ENCODE peak calls at places on chromosomes 11 and 22, in five cellular contexts. One of them, this sample, is unnamed.

GRCh38 chr11:76691655-76692054 is 21.1 kb upstream of the LRRC32 start:
- DNase-seq in hepatocyte: no peak
- DNase-seq in keratinocyte: no peak
- DNase-seq in fibroblast of lung: no peak
- DNase-seq in mammary epithelial cell: no peak
- DNase-seq in this sample: no peak

GRCh38 chr11:115707180-115707905 is 203.1 kb upstream of the CADM1 start:
- DNase-seq in hepatocyte: no peak
- DNase-seq in keratinocyte: no peak
- DNase-seq in fibroblast of lung: no peak
- DNase-seq in mammary epithelial cell: no peak
- DNase-seq in this sample: no peak

GRCh38 chr11:120759046-120759445 is 247.5 kb downstream of the GRIK4 start:
- DNase-seq in hepatocyte: no peak
- DNase-seq in keratinocyte: no peak
- DNase-seq in fibroblast of lung: no peak
- DNase-seq in mammary epithelial cell: no peak
- DNase-seq in this sample: no peak

GRCh38 chr11:111438846-111439520 is 59.9 kb upstream of the POU2AF1 start:
- DNase-seq in hepatocyte: no peak
- DNase-seq in keratinocyte: no peak
- DNase-seq in fibroblast of lung: no peak
- DNase-seq in mammary epithelial cell: no peak
- DNase-seq in this sample: no peak

GRCh38 chr22:30832407-30832987 is 136.1 kb downstream of the MORC2 start:
- DNase-seq in hepatocyte: no peak
- DNase-seq in keratinocyte: no peak
- DNase-seq in fibroblast of lung: no peak
- DNase-seq in mammary epithelial cell: no peak
- DNase-seq in this sample: peak; percentile 52

GRCh38 chr11:111494040-111494439 is 18.1 kb downstream of the BTG4 start:
- DNase-seq in hepatocyte: no peak
- DNase-seq in keratinocyte: no peak
- DNase-seq in fibroblast of lung: no peak
- DNase-seq in mammary epithelial cell: no peak
- DNase-seq in this sample: no peak

GRCh38 chr11:115488945-115489344 is 15.3 kb downstream of the CADM1 start:
- DNase-seq in hepatocyte: peak; percentile 67
- DNase-seq in keratinocyte: no peak
- DNase-seq in fibroblast of lung: peak; percentile 39
- DNase-seq in mammary epithelial cell: peak; percentile 56
- DNase-seq in this sample: no peak

GRCh38 chr22:19871845-19872778 is 17.4 kb upstream of the GNB1L start:
- DNase-seq in hepatocyte: no peak
- DNase-seq in keratinocyte: no peak
- DNase-seq in fibroblast of lung: no peak
- DNase-seq in mammary epithelial cell: no peak
- DNase-seq in this sample: no peak

GRCh38 chr22:18987765-18988164 is 51.7 kb upstream of the PRODH start:
- DNase-seq in hepatocyte: peak; percentile 42
- DNase-seq in keratinocyte: no peak
- DNase-seq in fibroblast of lung: peak; percentile 6
- DNase-seq in mammary epithelial cell: no peak
- DNase-seq in this sample: no peak

GRCh38 chr22:19039796-19040580 is 82.2 kb downstream of the DGCR2 start:
- DNase-seq in hepatocyte: no peak
- DNase-seq in keratinocyte: no peak
- DNase-seq in fibroblast of lung: no peak
- DNase-seq in mammary epithelial cell: no peak
- DNase-seq in this sample: no peak

GRCh38 chr22:49788492-49788891 is 39.2 kb downstream of the BRD1 start:
- DNase-seq in hepatocyte: no peak
- DNase-seq in keratinocyte: no peak
- DNase-seq in fibroblast of lung: peak; percentile 21
- DNase-seq in mammary epithelial cell: no peak
- DNase-seq in this sample: no peak

GRCh38 chr11:104078995-104079394 is 42.6 kb downstream of the DDI1 start:
- DNase-seq in hepatocyte: no peak
- DNase-seq in keratinocyte: no peak
- DNase-seq in fibroblast of lung: no peak
- DNase-seq in mammary epithelial cell: peak; percentile 29
- DNase-seq in this sample: no peak

GRCh38 chr11:59944761-59945160 is 6.5 kb downstream of the OOSP1 start:
- DNase-seq in hepatocyte: no peak
- DNase-seq in keratinocyte: no peak
- DNase-seq in fibroblast of lung: no peak
- DNase-seq in mammary epithelial cell: no peak
- DNase-seq in this sample: no peak

GRCh38 chr11:96204721-96205459 is 138.1 kb downstream of the MAML2 start:
- DNase-seq in hepatocyte: no peak
- DNase-seq in keratinocyte: no peak
- DNase-seq in fibroblast of lung: no peak
- DNase-seq in mammary epithelial cell: no peak
- DNase-seq in this sample: no peak

GRCh38 chr11:129785383-129786111 is 30.1 kb upstream of the TMEM45B start:
- DNase-seq in hepatocyte: no peak
- DNase-seq in keratinocyte: no peak
- DNase-seq in fibroblast of lung: peak; percentile 14
- DNase-seq in mammary epithelial cell: peak; percentile 31
- DNase-seq in this sample: no peak

GRCh38 chr11:45305874-45306623 is 19.9 kb upstream of the SYT13 start:
- DNase-seq in hepatocyte: no peak
- DNase-seq in keratinocyte: no peak
- DNase-seq in fibroblast of lung: no peak
- DNase-seq in mammary epithelial cell: no peak
- DNase-seq in this sample: no peak

GRCh38 chr22:44331881-44332714 is 19.3 kb upstream of the SHISAL1 start:
- DNase-seq in hepatocyte: peak; percentile 69
- DNase-seq in keratinocyte: no peak
- DNase-seq in fibroblast of lung: peak; percentile 17
- DNase-seq in mammary epithelial cell: no peak
- DNase-seq in this sample: no peak

GRCh38 chr11:91795139-91795887 is 429.3 kb upstream of the FAT3 start:
- DNase-seq in hepatocyte: no peak
- DNase-seq in keratinocyte: no peak
- DNase-seq in fibroblast of lung: peak; percentile 61
- DNase-seq in mammary epithelial cell: no peak
- DNase-seq in this sample: no peak

GRCh38 chr22:28027453-28028448 is 108.7 kb upstream of the PITPNB start:
- DNase-seq in hepatocyte: no peak
- DNase-seq in keratinocyte: no peak
- DNase-seq in fibroblast of lung: peak; percentile 44
- DNase-seq in mammary epithelial cell: no peak
- DNase-seq in this sample: no peak

GRCh38 chr11:64253481-64253880 is 2.2 kb downstream of the PLCB3 start:
- DNase-seq in hepatocyte: no peak
- DNase-seq in keratinocyte: no peak
- DNase-seq in fibroblast of lung: no peak
- DNase-seq in mammary epithelial cell: no peak
- DNase-seq in this sample: no peak

GRCh38 chr11:72239296-72239848 is 4.6 kb downstream of the PHOX2A start:
- DNase-seq in hepatocyte: peak; percentile 64
- DNase-seq in keratinocyte: no peak
- DNase-seq in fibroblast of lung: peak; percentile 47
- DNase-seq in mammary epithelial cell: no peak
- DNase-seq in this sample: no peak

GRCh38 chr11:70885721-70886305 is 366.6 kb downstream of the SHANK2 start:
- DNase-seq in hepatocyte: no peak
- DNase-seq in keratinocyte: no peak
- DNase-seq in fibroblast of lung: no peak
- DNase-seq in mammary epithelial cell: no peak
- DNase-seq in this sample: no peak
- H3K9me3 ChIP-seq in hepatocyte: no peaks in the 10 kb centered on the region
- H3K9me3 ChIP-seq in keratinocyte: peaks cover 13% of the 10 kb centered on the region
- H3K9me3 ChIP-seq in fibroblast of lung: no peaks in the 10 kb centered on the region
- H3K9me3 ChIP-seq in mammary epithelial cell: no peaks in the 10 kb centered on the region
- H3K9me3 ChIP-seq in this sample: no peaks in the 10 kb centered on the region

GRCh38 chr11:46391578-46392420 is at the start of gene CHRM4:
- DNase-seq in hepatocyte: peak; percentile 76
- DNase-seq in keratinocyte: no peak
- DNase-seq in fibroblast of lung: peak; percentile 24
- DNase-seq in mammary epithelial cell: peak; percentile 26
- DNase-seq in this sample: peak; percentile 58
- H3K4me1 ChIP-seq in hepatocyte: peaks cover 23% of the 10 kb centered on the region
- H3K4me1 ChIP-seq in keratinocyte: peaks cover 15% of the 10 kb centered on the region
- H3K4me1 ChIP-seq in fibroblast of lung: peaks cover 5% of the 10 kb centered on the region
- H3K4me1 ChIP-seq in mammary epithelial cell: peaks cover 27% of the 10 kb centered on the region
- H3K4me1 ChIP-seq in this sample: peaks cover 9% of the 10 kb centered on the region

DNA sequence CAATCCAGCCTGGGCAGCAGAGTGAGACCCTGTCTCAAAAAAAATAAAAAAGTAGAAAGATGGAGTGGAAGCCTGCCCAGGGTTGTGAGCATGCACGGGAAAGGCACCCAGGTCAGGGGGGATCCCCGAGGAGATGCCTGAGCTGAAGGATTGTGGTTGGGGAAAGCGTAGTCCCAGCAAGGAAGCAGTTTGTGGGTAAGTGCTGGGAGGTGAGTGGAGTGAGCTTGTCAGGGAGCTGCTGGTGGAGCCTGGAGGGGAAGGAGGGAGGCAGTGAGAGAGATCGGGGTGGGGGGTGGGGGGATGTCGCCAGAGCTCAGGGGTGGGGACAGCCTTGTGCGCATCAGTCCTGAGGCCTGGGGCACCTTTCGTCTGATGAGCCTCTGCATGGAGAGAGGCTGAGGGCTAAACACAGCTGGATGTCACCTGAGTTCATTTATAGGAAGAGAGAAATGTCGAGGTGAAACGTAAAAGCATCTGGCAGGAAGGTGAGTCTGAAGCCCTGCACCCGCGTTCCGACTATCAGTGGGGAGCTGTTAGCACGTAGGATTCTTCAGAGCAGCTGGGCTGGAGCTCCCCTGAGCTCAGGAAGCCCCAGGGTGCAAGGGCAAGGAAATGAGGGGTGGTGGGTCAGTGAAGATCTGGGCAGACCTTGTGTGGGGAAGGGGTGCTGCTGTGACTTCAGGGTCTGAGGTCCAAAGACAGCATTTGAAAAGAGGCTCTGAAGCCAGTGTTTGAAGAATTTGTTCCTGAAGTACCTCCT is 10.2 kb downstream of the TMEM121B start:
- DNase-seq in hepatocyte: no peak
- DNase-seq in keratinocyte: no peak
- DNase-seq in fibroblast of lung: no peak
- DNase-seq in mammary epithelial cell: no peak
- DNase-seq in this sample: no peak
- H3K79me2 ChIP-seq in hepatocyte: no peaks in the 10 kb centered on the region
- H3K79me2 ChIP-seq in keratinocyte: no peaks in the 10 kb centered on the region
- H3K79me2 ChIP-seq in fibroblast of lung: no peaks in the 10 kb centered on the region
- H3K79me2 ChIP-seq in mammary epithelial cell: no peaks in the 10 kb centered on the region
- H3K79me2 ChIP-seq in this sample: no peaks in the 10 kb centered on the region

GRCh38 chr11:109698237-109698636 is 276.2 kb downstream of the C11orf87 start:
- DNase-seq in hepatocyte: no peak
- DNase-seq in keratinocyte: no peak
- DNase-seq in fibroblast of lung: no peak
- DNase-seq in mammary epithelial cell: no peak
- DNase-seq in this sample: no peak
- H3K9me3 ChIP-seq in hepatocyte: no peaks in the 10 kb centered on the region
- H3K9me3 ChIP-seq in keratinocyte: peaks cover 7% of the 10 kb centered on the region
- H3K9me3 ChIP-seq in fibroblast of lung: no peaks in the 10 kb centered on the region
- H3K9me3 ChIP-seq in mammary epithelial cell: peaks cover 5% of the 10 kb centered on the region
- H3K9me3 ChIP-seq in this sample: no peaks in the 10 kb centered on the region

GRCh38 chr11:6606471-6607189 is 3.1 kb downstream of the ILK start:
- DNase-seq in hepatocyte: peak; percentile 96
- DNase-seq in keratinocyte: peak; percentile 56
- DNase-seq in fibroblast of lung: peak; percentile 93
- DNase-seq in mammary epithelial cell: peak; percentile 83
- DNase-seq in this sample: peak; percentile 69
- H3K4me1 ChIP-seq in hepatocyte: peaks cover 38% of the 10 kb centered on the region
- H3K4me1 ChIP-seq in keratinocyte: peaks cover 48% of the 10 kb centered on the region
- H3K4me1 ChIP-seq in fibroblast of lung: peaks cover 26% of the 10 kb centered on the region
- H3K4me1 ChIP-seq in mammary epithelial cell: peaks cover 39% of the 10 kb centered on the region
- H3K4me1 ChIP-seq in this sample: peaks cover 28% of the 10 kb centered on the region

GRCh38 chr11:99916078-99916477 is 771.0 kb upstream of the ARHGAP42 start:
- DNase-seq in hepatocyte: no peak
- DNase-seq in keratinocyte: no peak
- DNase-seq in fibroblast of lung: no peak
- DNase-seq in mammary epithelial cell: no peak
- DNase-seq in this sample: no peak

GRCh38 chr11:99911116-99911515 is 776.0 kb upstream of the ARHGAP42 start:
- DNase-seq in hepatocyte: no peak
- DNase-seq in keratinocyte: no peak
- DNase-seq in fibroblast of lung: no peak
- DNase-seq in mammary epithelial cell: no peak
- DNase-seq in this sample: no peak
- H3K79me2 ChIP-seq in hepatocyte: no peaks in the 10 kb centered on the region
- H3K79me2 ChIP-seq in keratinocyte: no peaks in the 10 kb centered on the region
- H3K79me2 ChIP-seq in fibroblast of lung: no peaks in the 10 kb centered on the region
- H3K79me2 ChIP-seq in mammary epithelial cell: no peaks in the 10 kb centered on the region
- H3K79me2 ChIP-seq in this sample: no peaks in the 10 kb centered on the region

DNA sequence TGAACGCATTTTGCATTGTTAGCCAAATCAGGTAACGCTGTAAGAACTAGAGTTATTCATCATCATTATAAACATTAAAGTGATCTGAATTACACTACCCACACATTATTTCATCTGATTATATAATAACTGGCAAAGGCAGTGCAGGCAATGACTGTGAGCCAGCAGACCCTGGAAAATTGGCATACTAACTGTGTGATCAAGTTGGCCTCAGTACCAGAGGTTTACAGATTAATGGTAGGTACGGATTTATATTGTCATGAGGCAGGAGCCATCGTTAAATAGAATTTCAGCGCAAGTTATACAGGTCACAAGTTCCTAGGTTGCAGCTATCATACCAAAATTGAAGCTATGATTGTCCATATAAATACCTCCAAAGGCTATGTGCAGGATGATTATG is 225.4 kb downstream of the CNTN5 start:
- DNase-seq in hepatocyte: no peak
- DNase-seq in keratinocyte: no peak
- DNase-seq in fibroblast of lung: no peak
- DNase-seq in mammary epithelial cell: no peak
- DNase-seq in this sample: no peak
- H3K9me3 ChIP-seq in hepatocyte: no peaks in the 10 kb centered on the region
- H3K9me3 ChIP-seq in keratinocyte: no peaks in the 10 kb centered on the region
- H3K9me3 ChIP-seq in fibroblast of lung: no peaks in the 10 kb centered on the region
- H3K9me3 ChIP-seq in mammary epithelial cell: no peaks in the 10 kb centered on the region
- H3K9me3 ChIP-seq in this sample: no peaks in the 10 kb centered on the region

GRCh38 chr22:21044931-21045584 is 688 bp upstream of the LRRC74B start:
- DNase-seq in hepatocyte: no peak
- DNase-seq in keratinocyte: no peak
- DNase-seq in fibroblast of lung: peak; percentile 57
- DNase-seq in mammary epithelial cell: peak; percentile 25
- DNase-seq in this sample: peak; percentile 29
- H3K4me1 ChIP-seq in hepatocyte: peaks cover 11% of the 10 kb centered on the region
- H3K4me1 ChIP-seq in keratinocyte: peaks cover 18% of the 10 kb centered on the region
- H3K4me1 ChIP-seq in fibroblast of lung: peaks cover 30% of the 10 kb centered on the region
- H3K4me1 ChIP-seq in mammary epithelial cell: peaks cover 24% of the 10 kb centered on the region
- H3K4me1 ChIP-seq in this sample: peaks cover 27% of the 10 kb centered on the region

DNA sequence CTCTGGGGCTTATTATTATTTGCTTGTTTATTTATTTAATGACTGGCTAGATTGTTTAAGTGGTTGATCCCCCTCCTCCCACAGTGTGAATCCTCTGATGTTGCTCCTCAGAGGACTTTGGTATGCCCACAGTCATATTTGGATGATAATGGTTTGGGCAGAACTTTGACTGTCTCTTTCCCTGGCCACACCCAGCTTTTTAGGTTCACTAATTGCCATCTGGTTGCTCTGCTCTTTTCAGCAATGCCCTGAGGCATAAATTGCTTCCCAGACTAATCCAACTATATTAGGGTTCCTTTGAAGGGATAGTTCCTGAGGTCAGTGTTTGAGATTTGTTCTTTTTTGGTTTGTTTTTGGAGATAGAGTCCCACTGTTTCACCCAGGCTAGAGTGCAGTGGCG is 99.3 kb upstream of the RRM1 start:
- DNase-seq in hepatocyte: no peak
- DNase-seq in keratinocyte: no peak
- DNase-seq in fibroblast of lung: no peak
- DNase-seq in mammary epithelial cell: no peak
- DNase-seq in this sample: no peak
- H3K79me2 ChIP-seq in hepatocyte: peaks cover 10% of the 10 kb centered on the region
- H3K79me2 ChIP-seq in keratinocyte: peaks cover 3% of the 10 kb centered on the region
- H3K79me2 ChIP-seq in fibroblast of lung: no peaks in the 10 kb centered on the region
- H3K79me2 ChIP-seq in mammary epithelial cell: peaks cover 46% of the 10 kb centered on the region
- H3K79me2 ChIP-seq in this sample: no peaks in the 10 kb centered on the region

This sample was measured in PC-9.